ENCODE peak calls at places on chromosomes 13 and 19, in eight cellular contexts. I is heart left ventricle; R is fibroblast of lung; N is left ventricle myocardium inferior; Y is CD8-positive, alpha-beta T cell; L is Peyer's patch; F is H9; U is right atrium auricular region. K is an unnamed sample.
A peak's percentile ranks its signal among the peaks of the same experiment; 100 is the strongest.

GRCh38 chr19:51147663-51148062 is 5.6 kb downstream of the SIGLEC7 start:
- DNase-seq in F (no peak), U (no peak), R (no peak), Y (no peak), I (no peak), L (no peak), N (no peak), K (no peak)

GRCh38 chr19:15934332-15935078 is at the start of gene CYP4F11:
- DNase-seq in I (peak; percentile 84), U (no peak), R (no peak), N (peak; percentile 73), Y (no peak), F (no peak), L (peak; percentile 94), K (no peak)

GRCh38 chr19:13118424-13119193 is 545 bp downstream of the NACC1 start:
- DNase-seq in L (peak; percentile 69), I (peak; percentile 47), N (peak; percentile 43), R (peak; percentile 57), Y (no peak), U (no peak), F (peak; percentile 96), K (no peak)

GRCh38 chr19:48319647-48320537 is 5.5 kb upstream of the EMP3 start:
- DNase-seq in L (peak; percentile 94), N (peak; percentile 82), R (peak; percentile 65), I (peak; percentile 91), F (peak; percentile 88), U (peak; percentile 80), Y (peak; percentile 71), K (peak; percentile 72)

GRCh38 chr13:51559916-51560315 is 24.3 kb upstream of the WDFY2 start:
- DNase-seq in F (no peak), I (no peak), Y (no peak), L (no peak), U (no peak), N (no peak), R (no peak), K (no peak)

GRCh38 chr13:56615572-56615971 is 525.1 kb upstream of the PRR20A start:
- DNase-seq in R (no peak), U (no peak), F (no peak), I (no peak), N (no peak), Y (no peak), L (no peak), K (no peak)

GRCh38 chr13:98325724-98326123 is 148.7 kb upstream of the RNF113B start:
- DNase-seq in U (no peak), Y (no peak), L (no peak), F (peak; percentile 12), R (no peak), N (no peak), I (no peak), K (no peak)

GRCh38 chr13:43154083-43154739 is 130.8 kb downstream of the DNAJC15 start:
- DNase-seq in L (no peak), R (peak; percentile 60), I (no peak), Y (no peak), F (no peak), N (no peak), U (no peak), K (no peak)

GRCh38 chr13:49225358-49226042 is 5.4 kb downstream of the MLNR start:
- DNase-seq in F (no peak), R (no peak), Y (no peak), U (no peak), N (no peak), I (no peak), L (no peak), K (no peak)

GRCh38 chr13:37338721-37339120 is 233.3 kb upstream of the CSNK1A1L start:
- DNase-seq in U (no peak), R (no peak), Y (no peak), F (no peak), L (no peak), I (no peak), N (no peak), K (no peak)

GRCh38 chr13:104984296-104984818 is 1551.1 kb downstream of the EFNB2 start:
- DNase-seq in U (no peak), L (no peak), N (peak; percentile 49), R (peak; percentile 77), I (peak; percentile 72), F (no peak), Y (no peak), K (peak; percentile 15)

GRCh38 chr19:5364674-5365073 is 24.1 kb upstream of the PTPRS start:
- DNase-seq in L (no peak), F (peak; percentile 83), Y (no peak), U (no peak), N (no peak), R (no peak), I (no peak), K (no peak)

GRCh38 chr13:25241007-25241406 is 46.3 kb downstream of the MTMR6 start:
- DNase-seq in L (no peak), F (no peak), I (no peak), U (no peak), Y (no peak), N (no peak), R (no peak), K (no peak)

GRCh38 chr13:48153186-48153585 is 58.3 kb upstream of the MED4 start:
- DNase-seq in Y (no peak), U (no peak), L (no peak), N (no peak), I (no peak), R (no peak), F (no peak), K (no peak)

GRCh38 chr19:41870401-41870873 is 6.6 kb upstream of the CD79A start:
- DNase-seq in R (peak; percentile 79), F (no peak), U (no peak), I (no peak), N (no peak), L (no peak), Y (no peak), K (no peak)

GRCh38 chr13:88217372-88217771 is 546.2 kb downstream of the SLITRK5 start:
- DNase-seq in F (no peak), Y (no peak), L (no peak), N (no peak), U (no peak), R (peak; percentile 2), I (no peak), K (no peak)

GRCh38 chr13:75414036-75414827 is 67.7 kb downstream of the TBC1D4 start:
- DNase-seq in F (no peak), L (no peak), N (no peak), I (no peak), R (no peak), Y (no peak), U (no peak), K (no peak)

GRCh38 chr13:75417006-75417384 is 65.0 kb downstream of the TBC1D4 start:
- DNase-seq in N (no peak), F (no peak), Y (no peak), L (no peak), I (no peak), U (no peak), R (no peak), K (no peak)

GRCh38 chr13:75416327-75417005 is 65.5 kb downstream of the TBC1D4 start:
- DNase-seq in R (no peak), L (no peak), F (peak; percentile 36), I (no peak), Y (no peak), N (no peak), U (no peak), K (no peak)

GRCh38 chr13:75417647-75418046 is 64.3 kb downstream of the TBC1D4 start:
- DNase-seq in N (no peak), L (no peak), I (no peak), F (no peak), R (no peak), U (no peak), Y (no peak), K (no peak)

GRCh38 chr13:75415720-75416119 is 66.2 kb downstream of the TBC1D4 start:
- DNase-seq in N (no peak), L (no peak), U (no peak), R (peak; percentile 93), F (no peak), I (no peak), Y (no peak), K (no peak)
- H3K27ac ChIP-seq in N (peak overlapping the region; percentile 77), L (no peak overlapping the region), U (peak overlapping the region; percentile 31), R (no peak overlapping the region), F (no peak overlapping the region), I (peak overlapping the region; percentile 73), Y (no peak overlapping the region), K (no peak overlapping the region)

GRCh38 chr19:34938886-34939285 is 12.2 kb downstream of the ZNF30 start:
- DNase-seq in F (no peak), Y (no peak), R (no peak), U (no peak), I (no peak), N (no peak), L (no peak), K (no peak)

DNA sequence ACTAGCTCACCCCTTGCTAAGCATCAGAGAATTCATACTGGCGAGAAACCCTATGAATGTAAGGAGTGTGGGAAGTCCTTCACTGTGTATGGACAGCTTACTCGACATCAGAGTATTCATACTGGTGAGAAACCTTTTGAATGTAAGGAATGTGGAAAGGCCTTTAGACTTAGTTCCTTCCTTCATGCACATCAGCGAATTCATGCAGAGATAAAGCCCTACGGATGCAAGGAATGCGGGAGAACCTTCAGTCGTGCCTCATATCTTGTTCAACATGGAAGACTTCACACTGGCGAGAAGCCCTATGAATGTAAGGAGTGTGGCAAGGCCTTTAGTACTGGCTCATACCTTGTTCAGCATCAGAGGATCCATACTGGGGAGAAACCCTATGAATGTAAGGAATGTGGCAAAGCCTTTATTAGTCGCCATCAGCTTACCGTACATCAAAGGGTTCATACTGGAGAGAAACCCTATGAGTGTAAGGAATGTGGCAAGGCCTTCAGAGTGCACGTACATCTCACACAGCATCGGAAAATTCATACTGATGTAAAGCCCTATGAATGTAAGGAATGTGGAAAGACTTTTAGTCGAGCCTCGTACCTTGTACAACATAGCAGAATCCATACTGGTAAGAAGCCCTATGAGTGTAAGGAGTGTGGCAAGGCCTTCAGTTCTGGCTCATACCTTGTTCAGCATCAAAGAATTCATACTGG is 17.3 kb downstream of the ZNF30 start:
- DNase-seq in U (no peak), N (no peak), F (no peak), Y (no peak), I (no peak), L (no peak), R (no peak), K (no peak)
- H3K9me3 ChIP-seq in U (peaks cover 36% of the 10 kb centered on the region), N (peaks cover 92% of the 10 kb centered on the region), F (peaks cover 22% of the 10 kb centered on the region), Y (peaks cover 29% of the 10 kb centered on the region), I (peaks cover 69% of the 10 kb centered on the region), L (peaks cover 10% of the 10 kb centered on the region), R (peaks cover 3% of the 10 kb centered on the region), K (peaks cover 63% of the 10 kb centered on the region)

GRCh38 chr13:39881383-39881782 is 225.9 kb downstream of the COG6 start:
- DNase-seq in N (no peak), R (no peak), I (peak; percentile 27), U (no peak), F (no peak), Y (no peak), L (no peak), K (no peak)
- H3K27ac ChIP-seq in N (no peak overlapping the region), R (no peak overlapping the region), I (no peak overlapping the region), U (no peak overlapping the region), F (no peak overlapping the region), Y (no peak overlapping the region), L (no peak overlapping the region), K (no peak overlapping the region)

GRCh38 chr19:29154163-29154562 is 58.8 kb downstream of the UQCRFS1 start:
- DNase-seq in N (no peak), U (no peak), F (no peak), R (no peak), L (no peak), I (no peak), Y (no peak), K (no peak)
- H3K9me3 ChIP-seq in N (peaks cover 41% of the 10 kb centered on the region), U (peaks cover 25% of the 10 kb centered on the region), F (no peaks in the 10 kb centered on the region), R (no peaks in the 10 kb centered on the region), L (no peaks in the 10 kb centered on the region), I (peaks cover 22% of the 10 kb centered on the region), Y (no peaks in the 10 kb centered on the region), K (peaks cover 14% of the 10 kb centered on the region)

GRCh38 chr19:55632463-55632834 is 8.1 kb upstream of the ZNF784 start:
- DNase-seq in R (peak; percentile 90), N (peak; percentile 44), U (peak; percentile 98), L (peak; percentile 98), F (peak; percentile 87), Y (peak; percentile 78), I (peak; percentile 83), K (peak; percentile 89)
- H3K27ac ChIP-seq in R (no peak overlapping the region), N (peak overlapping the region; percentile 44), U (no peak overlapping the region), L (no peak overlapping the region), F (no peak overlapping the region), Y (no peak overlapping the region), I (no peak overlapping the region), K (no peak overlapping the region)

K was measured in CD4-positive, alpha-beta T cell.